ENCODE peak calls at places on chromosomes 1 and 21, in four cellular contexts. N is adrenal gland; H is B cell; Q is CD8-positive, alpha-beta T cell. E is an unnamed sample.

GRCh38 chr1:226405411-226405988 is 2.4 kb downstream of the PARP1 start:
- DNase-seq in N (no peak), H (no peak), Q (peak; percentile 25), E (no peak)

GRCh38 chr1:117860906-117861610 is 68.4 kb downstream of the GDAP2 start:
- DNase-seq in N (no peak), H (no peak), Q (no peak), E (no peak)

GRCh38 chr1:75275107-75275506 is 140.9 kb downstream of the LHX8 start:
- DNase-seq in N (no peak), H (no peak), Q (no peak), E (no peak)

GRCh38 chr1:8061210-8061609 is 35.1 kb upstream of the ERRFI1 start:
- DNase-seq in N (peak; percentile 20), H (no peak), Q (no peak), E (peak; percentile 45)

GRCh38 chr1:109213824-109214693 is at the start of gene SARS1:
- DNase-seq in N (peak; percentile 87), H (peak; percentile 86), Q (peak; percentile 85), E (peak; percentile 97)

GRCh38 chr1:230568008-230568407 is 74.3 kb upstream of the COG2 start:
- DNase-seq in N (peak; percentile 18), H (no peak), Q (no peak), E (no peak)

GRCh38 chr1:36905941-36906340 is 128.4 kb downstream of the GRIK3 start:
- DNase-seq in N (no peak), H (no peak), Q (no peak), E (no peak)

GRCh38 chr1:172279951-172280350 is 140.5 kb upstream of the C1orf105 start:
- DNase-seq in N (no peak), H (no peak), Q (no peak), E (no peak)

GRCh38 chr21:41634858-41635257 is 126.9 kb upstream of the TMPRSS2 start:
- DNase-seq in N (no peak), H (no peak), Q (no peak), E (no peak)

GRCh38 chr1:231233735-231234417 is 7.1 kb upstream of the GNPAT start:
- DNase-seq in N (peak; percentile 46), H (no peak), Q (no peak), E (no peak)

GRCh38 chr1:108785264-108785663 is 38.8 kb downstream of the STXBP3 start:
- DNase-seq in N (no peak), H (no peak), Q (no peak), E (no peak)

DNA sequence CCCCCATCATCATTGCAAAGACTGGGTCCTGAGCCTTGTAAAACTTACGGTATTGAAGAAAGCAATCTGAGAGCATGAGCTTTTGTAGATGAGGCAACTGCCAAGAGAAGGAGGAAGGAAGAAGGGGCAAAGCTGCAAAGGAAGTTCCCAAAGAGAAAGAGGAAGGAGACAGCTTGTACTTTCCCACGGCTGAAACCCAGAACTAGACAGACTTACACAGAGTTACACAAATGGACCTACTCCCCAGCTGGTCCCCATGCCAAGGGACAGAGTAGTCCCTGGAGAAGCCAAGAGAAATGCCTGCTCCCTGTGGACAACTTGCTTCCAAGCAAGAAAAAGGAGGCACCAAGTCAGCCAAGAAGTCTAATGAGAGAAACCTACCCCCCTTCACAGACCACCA is 22.6 kb downstream of the SLC5A9 start:
- DNase-seq in N (peak; percentile 16), H (no peak), Q (no peak), E (no peak)
- TF ChIP-seq CTCF in N (no peak), H (no peak), Q (no peak), E (no peak)

DNA sequence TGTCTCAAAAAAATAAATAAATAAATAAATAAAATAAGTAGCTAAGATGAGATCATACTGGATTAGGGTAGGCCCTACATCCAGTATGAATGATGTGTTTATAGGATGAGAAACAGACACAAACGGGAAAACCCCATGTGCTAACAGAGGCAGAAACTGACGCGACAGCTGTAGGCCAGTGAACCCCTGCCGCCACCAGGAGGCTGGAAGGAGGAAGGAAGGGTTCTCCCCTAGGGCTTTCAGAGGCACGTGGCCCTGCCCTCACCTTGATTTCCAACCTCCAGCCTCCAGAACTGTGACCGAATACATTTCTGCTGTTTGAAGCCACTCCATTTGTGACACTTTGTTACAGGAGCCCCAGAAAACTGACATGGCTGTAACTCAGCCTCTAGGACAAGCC is 38.5 kb downstream of the CHD5 start:
- DNase-seq in N (no peak), H (no peak), Q (no peak), E (no peak)
- TF ChIP-seq CTCF in N (no peak), H (no peak), Q (no peak), E (no peak)

GRCh38 chr1:24204116-24204515 is 17.0 kb upstream of the IFNLR1 start:
- DNase-seq in N (no peak), H (no peak), Q (no peak), E (no peak)
- TF ChIP-seq CTCF in N (no peak), H (no peak), Q (no peak), E (no peak)

GRCh38 chr1:184986250-184986649 is 11.9 kb upstream of the NIBAN1 start:
- DNase-seq in N (peak; percentile 18), H (no peak), Q (no peak), E (no peak)

GRCh38 chr1:184992271-184992670 is 18.0 kb upstream of the NIBAN1 start:
- DNase-seq in N (no peak), H (no peak), Q (no peak), E (no peak)

GRCh38 chr1:184994301-184994700 is 20.0 kb upstream of the NIBAN1 start:
- DNase-seq in N (no peak), H (no peak), Q (no peak), E (no peak)

GRCh38 chr1:184988506-184988905 is 14.2 kb upstream of the NIBAN1 start:
- DNase-seq in N (no peak), H (no peak), Q (no peak), E (no peak)
- TF ChIP-seq CTCF in N (no peak), H (no peak), Q (no peak), E (no peak)

GRCh38 chr1:150550222-150551048 is 1.2 kb downstream of the ADAMTSL4 start:
- DNase-seq in N (no peak), H (no peak), Q (no peak), E (no peak)

GRCh38 chr1:150548324-150548631 is 930 bp upstream of the ADAMTSL4 start:
- DNase-seq in N (no peak), H (no peak), Q (no peak), E (no peak)

GRCh38 chr1:150551049-150551783 is 2.0 kb downstream of the ADAMTSL4 start:
- DNase-seq in N (no peak), H (no peak), Q (no peak), E (no peak)

GRCh38 chr1:150548632-150549495 is at the start of gene ADAMTSL4:
- DNase-seq in N (peak; percentile 69), H (no peak), Q (no peak), E (peak; percentile 67)

DNA sequence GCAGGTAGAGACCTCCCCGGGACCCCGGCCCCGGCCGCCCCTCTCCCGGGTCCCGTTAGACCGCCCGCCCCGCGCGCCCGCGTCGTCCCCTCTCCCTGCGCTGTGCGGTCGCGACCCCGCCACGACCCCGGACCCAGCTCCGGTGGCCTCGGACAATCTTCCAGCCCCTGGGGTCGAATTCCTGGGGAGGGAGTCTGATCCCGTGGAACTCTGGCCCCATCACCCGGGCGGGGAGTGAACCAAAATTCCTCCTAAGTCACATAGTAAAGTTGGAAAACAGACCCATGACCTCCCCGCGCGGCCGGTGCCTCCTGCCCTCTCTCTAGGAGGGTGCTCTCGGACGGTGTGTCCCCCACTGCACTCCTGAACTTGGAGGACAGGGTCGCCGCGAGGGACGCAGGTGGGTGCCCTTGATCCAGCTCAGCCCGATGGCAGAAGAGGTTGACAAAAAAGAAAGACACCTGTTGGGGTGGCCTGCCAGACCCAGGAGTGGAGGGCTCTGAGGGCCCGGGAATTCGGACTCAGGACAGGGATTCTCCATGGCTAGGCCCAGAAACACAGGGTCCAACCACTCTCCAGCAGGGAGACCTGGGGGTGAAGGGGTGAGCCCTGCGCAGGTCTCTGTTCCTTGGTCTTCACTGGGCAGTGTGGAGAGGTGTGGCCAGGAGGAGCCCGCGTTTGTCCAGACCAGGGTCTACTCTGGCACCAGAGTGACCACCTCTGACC is 451 bp downstream of the ADAMTSL4 start:
- DNase-seq in N (peak; percentile 50), H (no peak), Q (no peak), E (peak; percentile 82)
- TF ChIP-seq CTCF in N (no peak), H (no peak), Q (no peak), E (no peak)